ENCODE peak calls at places on chromosomes 13 and 19, in five cellular contexts. X is lung, T is small intestine, M is body of pancreas, I is sigmoid colon. L is an unnamed sample. For H3K4me1, the result is how much of the 10 kb centered on the place peaks cover.

GRCh38 chr13:93769607-93770006 is 543.0 kb downstream of the GPC6 start:
- DNase-seq in I (no peak), T (no peak), X (no peak), M (no peak), L (no peak)

GRCh38 chr19:37977992-37978391 is 71.0 kb downstream of the SIPA1L3 start:
- DNase-seq in T (no peak), M (no peak), I (no peak), X (no peak), L (no peak)

GRCh38 chr19:50514346-50515167 is 844 bp upstream of the ASPDH start:
- DNase-seq in M (no peak), I (peak), X (no peak), T (no peak), L (no peak)

GRCh38 chr19:56507446-56508281 is at the start of gene ZNF471:
- DNase-seq in T (peak), X (peak), M (peak), I (peak), L (no peak)

GRCh38 chr13:42551611-42552010 is 22.3 kb upstream of the TNFSF11 start:
- DNase-seq in T (no peak), I (no peak), X (no peak), M (no peak), L (no peak)

GRCh38 chr19:16167055-16167454 is 6.3 kb downstream of the CIB3 start:
- DNase-seq in X (no peak), I (no peak), T (no peak), M (no peak), L (no peak)

GRCh38 chr13:77040076-77040475 is 13.1 kb upstream of the FBXL3 start:
- DNase-seq in M (no peak), I (no peak), T (no peak), X (no peak), L (no peak)

GRCh38 chr13:67036694-67037093 is 193.4 kb downstream of the PCDH9 start:
- DNase-seq in I (no peak), M (no peak), T (no peak), X (no peak), L (no peak)

GRCh38 chr13:93079294-93079693 is 147.3 kb upstream of the GPC6 start:
- DNase-seq in I (no peak), T (no peak), M (no peak), X (no peak), L (no peak)

GRCh38 chr13:108102771-108103170 is 112.6 kb downstream of the LIG4 start:
- DNase-seq in I (no peak), M (no peak), T (no peak), X (no peak), L (no peak)

GRCh38 chr19:30066781-30067759 is 125.0 kb downstream of the URI1 start:
- DNase-seq in X (no peak), T (no peak), M (no peak), I (peak), L (no peak)

GRCh38 chr19:2042485-2043268 is 8.4 kb downstream of the MKNK2 start:
- DNase-seq in T (no peak), I (peak), X (no peak), M (peak), L (no peak)

GRCh38 chr13:43085545-43085944 is 62.2 kb downstream of the DNAJC15 start:
- DNase-seq in I (no peak), T (peak), M (no peak), X (no peak), L (no peak)

GRCh38 chr13:101019126-101019525 is 344.5 kb upstream of the TMTC4 start:
- DNase-seq in T (no peak), I (no peak), M (no peak), X (no peak), L (no peak)

GRCh38 chr19:11538232-11539036 is at the start of gene CNN1:
- DNase-seq in X (no peak), M (peak), I (peak), T (no peak), L (no peak)

GRCh38 chr19:10230155-10230903 is 802 bp downstream of the S1PR2 start:
- DNase-seq in T (peak), M (peak), X (peak), I (peak), L (no peak)

GRCh38 chr19:55588738-55589137 is 8.1 kb upstream of the ZNF579 start:
- DNase-seq in X (no peak), I (no peak), M (no peak), T (no peak), L (no peak)

GRCh38 chr13:99087954-99088491 is 110.2 kb upstream of the DOCK9 start:
- DNase-seq in X (no peak), T (no peak), M (peak), I (no peak), L (peak)

GRCh38 chr19:17333611-17334413 is 843 bp downstream of the ANO8 start:
- DNase-seq in I (no peak), M (peak), T (peak), X (peak), L (peak)

GRCh38 chr13:99617474-99618255 is 116.4 kb downstream of the TM9SF2 start:
- DNase-seq in X (no peak), T (no peak), I (no peak), M (no peak), L (no peak)

GRCh38 chr13:65064967-65065366 is 2165.2 kb downstream of the PCDH9 start:
- DNase-seq in X (no peak), I (no peak), M (no peak), T (no peak), L (peak)

GRCh38 chr19:38663957-38664502 is 16.6 kb downstream of the ACTN4 start:
- DNase-seq in T (no peak), X (no peak), I (peak), M (peak), L (no peak)

GRCh38 chr13:26310003-26310402 is 56.1 kb downstream of the CDK8 start:
- DNase-seq in M (no peak), T (no peak), X (no peak), I (no peak), L (no peak)

GRCh38 chr13:53250272-53250875 is 221.8 kb downstream of the OLFM4 start:
- DNase-seq in M (peak), T (peak), X (no peak), I (no peak), L (peak)

GRCh38 chr19:57559008-57559403 is 657 bp downstream of the ZNF550 start:
- DNase-seq in M (peak), X (no peak), I (no peak), T (peak), L (peak)

GRCh38 chr13:80214521-80214941 is 126.4 kb downstream of the SPRY2 start:
- DNase-seq in T (no peak), M (no peak), X (no peak), I (no peak), L (no peak)

GRCh38 chr13:83825676-83826075 is 56.6 kb downstream of the SLITRK1 start:
- DNase-seq in I (no peak), T (no peak), M (no peak), X (no peak), L (no peak)

GRCh38 chr19:29001922-29002247 is 211.1 kb downstream of the UQCRFS1 start:
- DNase-seq in M (no peak), X (no peak), T (no peak), I (peak), L (no peak)

GRCh38 chr13:36345438-36346221 is 564 bp downstream of the SPART start:
- DNase-seq in X (peak), I (peak), T (peak), M (peak), L (no peak)

GRCh38 chr13:46171739-46172138 is 10.2 kb downstream of the LCP1 start:
- DNase-seq in I (no peak), T (no peak), M (no peak), X (no peak), L (no peak)
- H3K4me1 ChIP-seq in I (under half), T (under half), M (under half), X (under half), L (half or more)

DNA sequence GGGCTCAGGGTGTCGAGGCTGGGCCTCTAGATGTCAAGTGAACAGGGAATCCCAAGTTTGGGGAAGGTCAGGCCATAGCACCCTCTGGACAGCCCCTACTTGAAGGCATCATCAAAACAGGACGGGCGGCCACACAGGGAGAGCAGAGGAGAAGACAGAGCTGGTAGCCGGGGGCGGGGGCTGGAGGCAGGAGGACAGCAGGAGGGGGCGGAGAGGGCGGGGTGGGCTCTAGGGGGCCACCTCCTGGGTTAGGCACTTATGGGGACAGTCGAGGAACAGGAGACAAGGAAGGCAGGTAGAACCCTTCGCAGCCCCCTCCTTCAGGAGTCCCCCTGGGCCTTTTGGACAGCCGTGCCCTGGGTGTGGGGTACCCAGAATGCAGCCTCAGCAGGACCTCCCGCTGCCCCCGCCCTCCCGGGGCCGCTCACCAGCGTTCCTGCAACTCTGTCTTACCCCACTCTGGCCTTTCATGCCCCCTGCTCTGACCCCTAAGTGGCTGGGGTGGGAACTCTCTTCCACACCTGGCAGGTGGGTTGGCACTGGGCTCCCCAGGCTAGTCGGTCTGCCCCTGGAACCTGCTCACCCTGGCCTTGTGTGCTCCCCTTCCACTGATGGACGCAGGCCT is 5.8 kb downstream of the SSBP4 start:
- DNase-seq in T (no peak), X (no peak), M (no peak), I (peak), L (no peak)
- H3K4me1 ChIP-seq in T (under half), X (under half), M (under half), I (under half), L (under half)

GRCh38 chr13:33263484-33263883 is 22.1 kb downstream of the STARD13 start:
- DNase-seq in T (no peak), X (no peak), I (no peak), M (no peak), L (no peak)
- H3K4me1 ChIP-seq in T (under half), X (under half), I (half or more), M (half or more), L (under half)

DNA sequence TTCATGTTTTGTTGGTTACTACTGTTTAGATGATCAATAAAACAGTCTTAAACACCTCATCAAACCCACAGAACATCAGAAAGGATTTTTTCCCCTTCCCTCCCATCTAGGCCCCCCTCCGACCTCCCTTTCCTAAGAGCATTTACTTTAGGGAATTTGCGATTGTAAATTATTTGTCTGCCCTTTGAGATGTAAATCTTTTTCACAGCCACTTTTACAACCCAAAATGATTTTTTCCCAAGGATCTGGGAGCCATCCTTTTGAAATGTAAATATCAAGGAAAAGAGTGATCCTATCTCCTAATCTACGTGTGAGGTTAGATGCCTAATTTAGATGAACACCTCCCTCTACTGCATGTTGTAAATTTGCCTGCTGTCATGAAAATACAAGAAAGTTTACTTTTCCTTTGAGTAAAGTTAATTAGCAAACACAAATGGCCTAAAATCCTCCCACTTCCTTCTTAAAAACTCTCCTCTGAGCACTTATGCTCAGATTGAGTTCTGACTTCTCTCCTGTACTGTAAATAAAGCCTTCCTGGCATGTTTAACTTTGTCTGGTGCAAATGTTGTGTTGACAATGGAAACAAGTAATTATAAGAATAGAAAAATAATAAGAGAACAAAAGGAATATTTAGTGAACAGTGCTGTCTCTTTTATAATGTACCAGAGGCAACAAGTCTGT is 1646.9 kb upstream of the SPRY2 start:
- DNase-seq in X (no peak), I (no peak), M (no peak), T (no peak), L (no peak)
- H3K4me1 ChIP-seq in X (under half), I (under half), M (under half), T (under half), L (under half)

L was measured in MM.1S.